ENCODE peak calls at places on chromosomes 13 and 19, in seven cellular contexts. Z is epithelial cell of prostate, R is brain microvascular endothelial cell, S is H9, Q is heart right ventricle, U is colonic mucosa, V is neural progenitor cell. N is an unnamed sample.

GRCh38 chr13:25966086-25966485 is 85.7 kb downstream of the SHISA2 start:
- DNase-seq in Z (no peak), R (peak; percentile 75), S (no peak), Q (no peak), U (no peak), V (no peak), N (no peak)

GRCh38 chr13:36872621-36873020 is 47.4 kb downstream of the SMAD9 start:
- DNase-seq in Z (no peak), R (no peak), S (peak; percentile 51), Q (peak; percentile 19), U (peak; percentile 29), V (peak; percentile 38), N (no peak)

GRCh38 chr13:98174995-98175394 is 2.1 kb downstream of the RNF113B start:
- DNase-seq in Z (peak; percentile 3), R (no peak), S (no peak), Q (no peak), U (no peak), V (no peak), N (no peak)

GRCh38 chr13:38463047-38463446 is 113.4 kb downstream of the UFM1 start:
- DNase-seq in Z (no peak), R (no peak), S (no peak), Q (no peak), U (no peak), V (no peak), N (no peak)

GRCh38 chr19:30719189-30719990 is 347.2 kb downstream of the ZNF536 start:
- DNase-seq in Z (no peak), R (no peak), S (peak; percentile 41), Q (peak; percentile 84), U (peak; percentile 44), V (peak; percentile 66), N (no peak)

GRCh38 chr13:80477641-80478443 is 136.9 kb upstream of the SPRY2 start:
- DNase-seq in Z (peak; percentile 33), R (no peak), S (no peak), Q (no peak), U (no peak), V (no peak), N (no peak)

GRCh38 chr19:31068268-31068667 is 281.0 kb downstream of the TSHZ3 start:
- DNase-seq in Z (no peak), R (no peak), S (no peak), Q (no peak), U (no peak), V (no peak), N (no peak)

GRCh38 chr19:31418055-31418454 is 68.8 kb upstream of the TSHZ3 start:
- DNase-seq in Z (no peak), R (no peak), S (peak; percentile 86), Q (no peak), U (no peak), V (no peak), N (no peak)

GRCh38 chr13:37934339-37935191 is 65.0 kb upstream of the TRPC4 start:
- DNase-seq in Z (no peak), R (no peak), S (peak; percentile 42), Q (peak; percentile 17), U (no peak), V (peak; percentile 2), N (no peak)

GRCh38 chr19:29561601-29562000 is 35.8 kb downstream of the VSTM2B start:
- DNase-seq in Z (no peak), R (no peak), S (no peak), Q (no peak), U (no peak), V (no peak), N (no peak)

GRCh38 chr13:100828226-100828625 is 153.6 kb upstream of the TMTC4 start:
- DNase-seq in Z (no peak), R (no peak), S (peak; percentile 36), Q (no peak), U (no peak), V (peak; percentile 70), N (no peak)

GRCh38 chr19:28883241-28883693 is 329.7 kb downstream of the UQCRFS1 start:
- DNase-seq in Z (no peak), R (no peak), S (peak; percentile 34), Q (peak; percentile 23), U (no peak), V (peak; percentile 41), N (no peak)

GRCh38 chr19:45470147-45471081 is 2.6 kb downstream of the FOSB start:
- DNase-seq in Z (no peak), R (peak; percentile 53), S (no peak), Q (no peak), U (peak; percentile 43), V (no peak), N (peak; percentile 55)

GRCh38 chr13:94988654-94989053 is 276.3 kb upstream of the SOX21 start:
- DNase-seq in Z (no peak), R (no peak), S (peak; percentile 58), Q (no peak), U (no peak), V (peak; percentile 40), N (no peak)

GRCh38 chr19:12828494-12828893 is 5.9 kb downstream of the RTBDN start:
- DNase-seq in Z (no peak), R (no peak), S (peak; percentile 89), Q (no peak), U (peak; percentile 63), V (peak; percentile 79), N (no peak)

GRCh38 chr13:91601273-91601672 is 202.9 kb downstream of the GPC5 start:
- DNase-seq in Z (no peak), R (no peak), S (no peak), Q (no peak), U (no peak), V (no peak), N (no peak)

GRCh38 chr19:54462713-54463530 is 656 bp downstream of the LENG9 start:
- DNase-seq in Z (no peak), R (peak; percentile 36), S (peak; percentile 81), Q (peak; percentile 77), U (peak; percentile 74), V (peak; percentile 81), N (peak; percentile 53)

DNA sequence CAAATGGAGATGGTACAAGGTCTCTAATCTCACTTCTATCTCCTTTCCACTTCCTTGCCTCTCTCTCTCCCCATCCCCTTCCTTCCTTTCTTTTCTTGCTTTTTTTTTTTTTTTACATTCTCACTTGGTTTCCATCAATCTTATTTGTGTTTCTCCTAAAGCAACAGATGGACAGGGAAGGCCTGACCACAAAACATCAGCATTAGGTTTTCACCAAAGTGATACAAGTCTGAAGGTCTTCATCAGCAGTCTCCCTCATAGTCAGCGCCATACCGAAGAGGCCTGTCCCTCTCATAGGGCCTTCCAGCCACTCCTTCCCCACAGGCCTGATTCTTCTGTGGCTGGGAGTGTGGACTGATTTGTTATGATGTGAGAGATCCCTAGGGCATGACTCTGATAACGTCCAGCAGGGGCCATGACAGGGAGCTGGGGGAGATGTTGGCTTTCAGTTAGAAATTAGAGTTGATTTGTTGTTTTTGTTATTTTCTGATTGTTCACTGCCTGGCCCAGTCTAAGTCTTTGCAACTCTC is 158.7 kb downstream of the SLC7A1 start:
- DNase-seq in Z (no peak), R (no peak), S (no peak), Q (no peak), U (no peak), V (no peak), N (no peak)
- H3K27ac ChIP-seq in Z (no peak overlapping the region), R (no peak overlapping the region), S (no peak overlapping the region), Q (peak overlapping the region; percentile 87), U (no peak overlapping the region), V (no peak overlapping the region), N (no peak overlapping the region)

GRCh38 chr19:10141973-10142372 is 22.3 kb upstream of the EIF3G start:
- DNase-seq in Z (no peak), R (no peak), S (no peak), Q (no peak), U (no peak), V (no peak), N (no peak)

GRCh38 chr19:10141479-10141878 is 21.8 kb upstream of the EIF3G start:
- DNase-seq in Z (no peak), R (no peak), S (no peak), Q (no peak), U (no peak), V (no peak), N (no peak)

GRCh38 chr19:10145031-10145430 is 25.3 kb upstream of the EIF3G start:
- DNase-seq in Z (no peak), R (no peak), S (no peak), Q (no peak), U (no peak), V (no peak), N (no peak)

GRCh38 chr19:10143700-10144099 is 24.0 kb upstream of the EIF3G start:
- DNase-seq in Z (no peak), R (no peak), S (no peak), Q (no peak), U (no peak), V (no peak), N (no peak)

GRCh38 chr19:10142701-10143375 is 23.1 kb upstream of the EIF3G start:
- DNase-seq in Z (no peak), R (no peak), S (no peak), Q (no peak), U (no peak), V (no peak), N (peak; percentile 23)
- H3K27ac ChIP-seq in Z (no peak overlapping the region), R (no peak overlapping the region), S (no peak overlapping the region), Q (no peak overlapping the region), U (peak overlapping the region; percentile 1), V (no peak overlapping the region), N (peak overlapping the region; percentile 82)

DNA sequence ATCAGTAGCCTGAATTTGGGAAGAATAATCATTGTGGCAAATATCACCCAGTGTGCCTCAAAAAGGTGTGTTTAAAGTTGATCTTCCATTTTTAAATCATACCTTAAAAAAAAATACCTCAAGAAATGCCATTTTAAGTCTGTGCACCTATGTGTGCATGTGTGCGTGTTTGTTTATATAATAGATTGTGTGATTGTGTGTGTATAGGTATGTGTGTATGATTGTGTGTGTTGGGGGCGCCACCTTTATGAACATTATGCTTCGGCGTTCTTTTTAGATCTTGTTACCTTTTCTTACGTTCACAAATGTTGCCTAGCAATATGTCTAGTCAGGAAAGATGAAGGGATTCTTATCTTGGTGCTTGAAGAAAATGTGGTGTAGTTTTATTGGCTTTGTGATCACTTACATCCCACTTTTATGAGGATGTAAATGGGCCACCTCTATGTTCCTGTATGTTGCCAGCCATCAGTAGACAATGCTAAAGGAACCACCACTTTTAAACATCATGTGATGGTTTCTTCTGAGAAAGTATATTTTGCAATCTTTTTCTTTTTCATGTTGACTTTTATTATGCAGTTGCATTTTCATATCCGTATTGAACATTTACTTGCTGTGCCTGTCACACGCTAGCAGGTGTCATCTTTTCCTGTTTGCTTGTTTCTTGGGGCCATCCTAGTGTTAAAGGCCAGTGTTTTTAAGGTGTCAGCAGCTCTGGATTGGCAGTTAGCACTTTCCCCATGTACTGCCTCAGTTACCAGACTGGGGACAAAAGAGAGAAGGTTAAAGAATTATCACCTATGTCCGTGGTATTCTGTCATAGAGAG is 2.2 kb upstream of the IRS2 start:
- DNase-seq in Z (no peak), R (no peak), S (no peak), Q (no peak), U (no peak), V (no peak), N (no peak)
- H3K27ac ChIP-seq in Z (no peak overlapping the region), R (no peak overlapping the region), S (no peak overlapping the region), Q (peak overlapping the region; percentile 30), U (no peak overlapping the region), V (no peak overlapping the region), N (no peak overlapping the region)

DNA sequence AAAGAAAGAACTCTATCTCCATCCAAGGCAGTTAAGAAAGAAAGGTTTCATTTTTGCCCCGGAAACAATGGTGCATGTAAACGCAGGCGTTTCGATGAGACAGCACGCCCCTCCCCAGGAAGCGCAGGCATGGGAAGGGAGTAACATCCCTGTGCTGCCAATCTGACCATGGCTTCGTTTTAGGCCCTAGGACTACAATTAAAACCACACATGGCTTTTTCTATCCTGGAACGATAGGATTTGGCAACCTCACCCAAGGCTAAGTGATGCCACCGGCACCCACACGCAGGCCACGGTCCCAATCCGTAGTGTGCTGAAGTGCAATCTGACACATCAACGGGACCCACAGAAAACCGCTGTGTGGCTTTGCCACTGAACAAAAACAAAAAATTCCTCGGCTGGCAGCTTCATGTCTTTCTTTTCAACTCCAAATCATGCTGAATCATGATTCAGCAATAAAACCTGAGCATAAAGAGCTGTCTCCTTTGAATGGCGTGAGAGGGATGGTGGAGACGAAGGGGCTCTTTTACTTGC is 24.2 kb downstream of the RANBP3 start:
- DNase-seq in Z (no peak), R (peak; percentile 32), S (no peak), Q (no peak), U (no peak), V (no peak), N (no peak)
- H3K27ac ChIP-seq in Z (peak overlapping the region; percentile 76), R (peak overlapping the region; percentile 69), S (no peak overlapping the region), Q (peak overlapping the region; percentile 67), U (peak overlapping the region; percentile 48), V (no peak overlapping the region), N (peak overlapping the region; percentile 26)

N was measured in effector memory CD4-positive, alpha-beta T cell.